ENCODE peak calls at places on chromosomes 3 and 15, in seven cellular contexts. One of them, this sample, is unnamed.

GRCh38 chr3:46006646-46007045 is 11.0 kb upstream of the FYCO1 start:
- DNase-seq in small intestine: no peak
- DNase-seq in fibroblast of lung: peak; percentile 85
- DNase-seq in HCT116: no peak
- DNase-seq in dorsolateral prefrontal cortex: no peak
- DNase-seq in psoas muscle: no peak
- DNase-seq in endodermal cell: no peak
- DNase-seq in this sample: no peak

GRCh38 chr15:46354443-46354842 is 719.6 kb downstream of the SQOR start:
- DNase-seq in small intestine: no peak
- DNase-seq in fibroblast of lung: no peak
- DNase-seq in HCT116: no peak
- DNase-seq in dorsolateral prefrontal cortex: no peak
- DNase-seq in psoas muscle: no peak
- DNase-seq in endodermal cell: peak; percentile 51
- DNase-seq in this sample: no peak

GRCh38 chr15:80977627-80978036 is 12.0 kb downstream of the MESD start:
- DNase-seq in small intestine: peak; percentile 52
- DNase-seq in fibroblast of lung: no peak
- DNase-seq in HCT116: no peak
- DNase-seq in dorsolateral prefrontal cortex: peak; percentile 63
- DNase-seq in psoas muscle: peak; percentile 69
- DNase-seq in endodermal cell: peak; percentile 93
- DNase-seq in this sample: peak; percentile 20

GRCh38 chr3:95654567-95655362 is 1159.6 kb upstream of the EPHA6 start:
- DNase-seq in small intestine: no peak
- DNase-seq in fibroblast of lung: no peak
- DNase-seq in HCT116: no peak
- DNase-seq in dorsolateral prefrontal cortex: no peak
- DNase-seq in psoas muscle: no peak
- DNase-seq in endodermal cell: no peak
- DNase-seq in this sample: no peak

GRCh38 chr15:59587085-59587826 is 24.3 kb upstream of the GCNT3 start:
- DNase-seq in small intestine: peak; percentile 95
- DNase-seq in fibroblast of lung: no peak
- DNase-seq in HCT116: peak; percentile 81
- DNase-seq in dorsolateral prefrontal cortex: no peak
- DNase-seq in psoas muscle: no peak
- DNase-seq in endodermal cell: no peak
- DNase-seq in this sample: no peak

GRCh38 chr3:197132916-197133530 is 103.4 kb upstream of the MELTF start:
- DNase-seq in small intestine: no peak
- DNase-seq in fibroblast of lung: peak; percentile 53
- DNase-seq in HCT116: no peak
- DNase-seq in dorsolateral prefrontal cortex: no peak
- DNase-seq in psoas muscle: no peak
- DNase-seq in endodermal cell: no peak
- DNase-seq in this sample: no peak

GRCh38 chr3:101970915-101971314 is 121.6 kb downstream of the NFKBIZ start:
- DNase-seq in small intestine: no peak
- DNase-seq in fibroblast of lung: no peak
- DNase-seq in HCT116: no peak
- DNase-seq in dorsolateral prefrontal cortex: no peak
- DNase-seq in psoas muscle: no peak
- DNase-seq in endodermal cell: no peak
- DNase-seq in this sample: no peak

GRCh38 chr3:129327510-129327909 is 48.8 kb downstream of the HMCES start:
- DNase-seq in small intestine: no peak
- DNase-seq in fibroblast of lung: no peak
- DNase-seq in HCT116: no peak
- DNase-seq in dorsolateral prefrontal cortex: no peak
- DNase-seq in psoas muscle: no peak
- DNase-seq in endodermal cell: no peak
- DNase-seq in this sample: no peak

GRCh38 chr3:109023656-109024254 is 70.1 kb upstream of the GUCA1C start:
- DNase-seq in small intestine: peak; percentile 58
- DNase-seq in fibroblast of lung: peak; percentile 39
- DNase-seq in HCT116: peak; percentile 27
- DNase-seq in dorsolateral prefrontal cortex: no peak
- DNase-seq in psoas muscle: no peak
- DNase-seq in endodermal cell: peak; percentile 72
- DNase-seq in this sample: peak; percentile 39

GRCh38 chr15:64991536-64992135 is 1.9 kb upstream of the SPG21 start:
- DNase-seq in small intestine: no peak
- DNase-seq in fibroblast of lung: no peak
- DNase-seq in HCT116: no peak
- DNase-seq in dorsolateral prefrontal cortex: no peak
- DNase-seq in psoas muscle: no peak
- DNase-seq in endodermal cell: no peak
- DNase-seq in this sample: no peak

GRCh38 chr3:159453036-159453435 is 535.6 kb upstream of the IL12A start:
- DNase-seq in small intestine: no peak
- DNase-seq in fibroblast of lung: no peak
- DNase-seq in HCT116: no peak
- DNase-seq in dorsolateral prefrontal cortex: no peak
- DNase-seq in psoas muscle: no peak
- DNase-seq in endodermal cell: no peak
- DNase-seq in this sample: no peak

GRCh38 chr3:23567917-23568316 is 237.8 kb upstream of the UBE2E1 start:
- DNase-seq in small intestine: no peak
- DNase-seq in fibroblast of lung: peak; percentile 97
- DNase-seq in HCT116: peak; percentile 36
- DNase-seq in dorsolateral prefrontal cortex: no peak
- DNase-seq in psoas muscle: no peak
- DNase-seq in endodermal cell: no peak
- DNase-seq in this sample: peak; percentile 99

GRCh38 chr3:181239456-181239855 is 249.9 kb upstream of the DNAJC19 start:
- DNase-seq in small intestine: no peak
- DNase-seq in fibroblast of lung: no peak
- DNase-seq in HCT116: no peak
- DNase-seq in dorsolateral prefrontal cortex: no peak
- DNase-seq in psoas muscle: no peak
- DNase-seq in endodermal cell: no peak
- DNase-seq in this sample: no peak

GRCh38 chr3:149813367-149814281 is 609 bp downstream of the RNF13 start:
- DNase-seq in small intestine: peak; percentile 30
- DNase-seq in fibroblast of lung: peak; percentile 40
- DNase-seq in HCT116: no peak
- DNase-seq in dorsolateral prefrontal cortex: no peak
- DNase-seq in psoas muscle: no peak
- DNase-seq in endodermal cell: peak; percentile 71
- DNase-seq in this sample: peak; percentile 42

GRCh38 chr3:72042397-72043211 is 257.7 kb upstream of the PROK2 start:
- DNase-seq in small intestine: no peak
- DNase-seq in fibroblast of lung: peak; percentile 95
- DNase-seq in HCT116: no peak
- DNase-seq in dorsolateral prefrontal cortex: no peak
- DNase-seq in psoas muscle: no peak
- DNase-seq in endodermal cell: peak; percentile 65
- DNase-seq in this sample: peak; percentile 11

GRCh38 chr3:130850846-130851245 is 43.0 kb upstream of the ATP2C1 start:
- DNase-seq in small intestine: no peak
- DNase-seq in fibroblast of lung: peak; percentile 6
- DNase-seq in HCT116: no peak
- DNase-seq in dorsolateral prefrontal cortex: no peak
- DNase-seq in psoas muscle: no peak
- DNase-seq in endodermal cell: no peak
- DNase-seq in this sample: no peak

GRCh38 chr3:127574880-127575878 is 15.4 kb downstream of the TPRA1 start:
- DNase-seq in small intestine: peak; percentile 92
- DNase-seq in fibroblast of lung: peak; percentile 79
- DNase-seq in HCT116: peak; percentile 71
- DNase-seq in dorsolateral prefrontal cortex: peak; percentile 90
- DNase-seq in psoas muscle: peak; percentile 83
- DNase-seq in endodermal cell: peak; percentile 94
- DNase-seq in this sample: peak; percentile 90

GRCh38 chr3:148551767-148552260 is 145.9 kb upstream of the AGTR1 start:
- DNase-seq in small intestine: no peak
- DNase-seq in fibroblast of lung: peak; percentile 4
- DNase-seq in HCT116: no peak
- DNase-seq in dorsolateral prefrontal cortex: no peak
- DNase-seq in psoas muscle: no peak
- DNase-seq in endodermal cell: no peak
- DNase-seq in this sample: peak; percentile 31

GRCh38 chr3:130480736-130481135 is 36.2 kb upstream of the COL6A6 start:
- DNase-seq in small intestine: peak; percentile 1
- DNase-seq in fibroblast of lung: peak; percentile 42
- DNase-seq in HCT116: peak; percentile 26
- DNase-seq in dorsolateral prefrontal cortex: no peak
- DNase-seq in psoas muscle: no peak
- DNase-seq in endodermal cell: peak; percentile 80
- DNase-seq in this sample: peak; percentile 28

GRCh38 chr3:152021951-152022461 is 148.6 kb downstream of the SUCNR1 start:
- DNase-seq in small intestine: no peak
- DNase-seq in fibroblast of lung: peak; percentile 70
- DNase-seq in HCT116: peak; percentile 98
- DNase-seq in dorsolateral prefrontal cortex: no peak
- DNase-seq in psoas muscle: no peak
- DNase-seq in endodermal cell: peak; percentile 48
- DNase-seq in this sample: peak; percentile 45

GRCh38 chr3:23272820-23273219 is 69.7 kb downstream of the UBE2E2 start:
- DNase-seq in small intestine: no peak
- DNase-seq in fibroblast of lung: no peak
- DNase-seq in HCT116: no peak
- DNase-seq in dorsolateral prefrontal cortex: no peak
- DNase-seq in psoas muscle: no peak
- DNase-seq in endodermal cell: no peak
- DNase-seq in this sample: no peak

GRCh38 chr15:60520041-60520824 is 41.3 kb upstream of the ICE2 start:
- DNase-seq in small intestine: no peak
- DNase-seq in fibroblast of lung: peak; percentile 52
- DNase-seq in HCT116: peak; percentile 16
- DNase-seq in dorsolateral prefrontal cortex: no peak
- DNase-seq in psoas muscle: no peak
- DNase-seq in endodermal cell: no peak
- DNase-seq in this sample: no peak

GRCh38 chr15:89360294-89360971 is 25.8 kb upstream of the POLG start:
- DNase-seq in small intestine: no peak
- DNase-seq in fibroblast of lung: no peak
- DNase-seq in HCT116: no peak
- DNase-seq in dorsolateral prefrontal cortex: no peak
- DNase-seq in psoas muscle: no peak
- DNase-seq in endodermal cell: peak; percentile 76
- DNase-seq in this sample: no peak

GRCh38 chr15:89358435-89358754 is 23.8 kb upstream of the POLG start:
- DNase-seq in small intestine: no peak
- DNase-seq in fibroblast of lung: no peak
- DNase-seq in HCT116: no peak
- DNase-seq in dorsolateral prefrontal cortex: no peak
- DNase-seq in psoas muscle: no peak
- DNase-seq in endodermal cell: no peak
- DNase-seq in this sample: no peak

GRCh38 chr15:89359471-89360293 is 25.1 kb upstream of the POLG start:
- DNase-seq in small intestine: no peak
- DNase-seq in fibroblast of lung: no peak
- DNase-seq in HCT116: no peak
- DNase-seq in dorsolateral prefrontal cortex: no peak
- DNase-seq in psoas muscle: no peak
- DNase-seq in endodermal cell: no peak
- DNase-seq in this sample: no peak

GRCh38 chr15:89356634-89357298 is 22.1 kb upstream of the POLG start:
- DNase-seq in small intestine: peak; percentile 28
- DNase-seq in fibroblast of lung: no peak
- DNase-seq in HCT116: no peak
- DNase-seq in dorsolateral prefrontal cortex: peak; percentile 68
- DNase-seq in psoas muscle: no peak
- DNase-seq in endodermal cell: no peak
- DNase-seq in this sample: no peak

GRCh38 chr15:89358755-89359439 is 24.3 kb upstream of the POLG start:
- DNase-seq in small intestine: peak; percentile 72
- DNase-seq in fibroblast of lung: peak; percentile 54
- DNase-seq in HCT116: peak; percentile 59
- DNase-seq in dorsolateral prefrontal cortex: peak; percentile 72
- DNase-seq in psoas muscle: peak; percentile 73
- DNase-seq in endodermal cell: peak; percentile 94
- DNase-seq in this sample: peak; percentile 29
- H3K4me3 ChIP-seq in small intestine: peak overlapping the region; percentile 2
- H3K4me3 ChIP-seq in fibroblast of lung: peak overlapping the region; percentile 40
- H3K4me3 ChIP-seq in HCT116: peak overlapping the region; percentile 40
- H3K4me3 ChIP-seq in dorsolateral prefrontal cortex: peak overlapping the region; percentile 57
- H3K4me3 ChIP-seq in psoas muscle: peak overlapping the region; percentile 58
- H3K4me3 ChIP-seq in endodermal cell: peak overlapping the region; percentile 56
- H3K4me3 ChIP-seq in this sample: peak overlapping the region; percentile 49

GRCh38 chr15:84601555-84601838 is 688 bp downstream of the ZSCAN2 start:
- DNase-seq in small intestine: no peak
- DNase-seq in fibroblast of lung: no peak
- DNase-seq in HCT116: no peak
- DNase-seq in dorsolateral prefrontal cortex: no peak
- DNase-seq in psoas muscle: no peak
- DNase-seq in endodermal cell: no peak
- DNase-seq in this sample: no peak
- H3K27me3 ChIP-seq in small intestine: no peaks in the 10 kb centered on the region
- H3K27me3 ChIP-seq in fibroblast of lung: no peaks in the 10 kb centered on the region
- H3K27me3 ChIP-seq in HCT116: no peaks in the 10 kb centered on the region
- H3K27me3 ChIP-seq in dorsolateral prefrontal cortex: no peaks in the 10 kb centered on the region
- H3K27me3 ChIP-seq in psoas muscle: no peaks in the 10 kb centered on the region
- H3K27me3 ChIP-seq in endodermal cell: no peaks in the 10 kb centered on the region
- H3K27me3 ChIP-seq in this sample: no peaks in the 10 kb centered on the region

GRCh38 chr3:170585008-170585936 is 603 bp downstream of the SLC7A14 start:
- DNase-seq in small intestine: no peak
- DNase-seq in fibroblast of lung: no peak
- DNase-seq in HCT116: no peak
- DNase-seq in dorsolateral prefrontal cortex: peak; percentile 33
- DNase-seq in psoas muscle: no peak
- DNase-seq in endodermal cell: peak; percentile 81
- DNase-seq in this sample: no peak

GRCh38 chr3:170584585-170585007 is 1.3 kb downstream of the SLC7A14 start:
- DNase-seq in small intestine: peak; percentile 68
- DNase-seq in fibroblast of lung: peak; percentile 56
- DNase-seq in HCT116: no peak
- DNase-seq in dorsolateral prefrontal cortex: peak; percentile 50
- DNase-seq in psoas muscle: peak; percentile 68
- DNase-seq in endodermal cell: peak; percentile 96
- DNase-seq in this sample: peak; percentile 42

GRCh38 chr3:170589113-170589512 is 3.2 kb upstream of the SLC7A14 start:
- DNase-seq in small intestine: no peak
- DNase-seq in fibroblast of lung: peak; percentile 15
- DNase-seq in HCT116: no peak
- DNase-seq in dorsolateral prefrontal cortex: no peak
- DNase-seq in psoas muscle: no peak
- DNase-seq in endodermal cell: no peak
- DNase-seq in this sample: no peak

GRCh38 chr3:170585937-170586310 is at the start of gene SLC7A14:
- DNase-seq in small intestine: no peak
- DNase-seq in fibroblast of lung: no peak
- DNase-seq in HCT116: no peak
- DNase-seq in dorsolateral prefrontal cortex: peak; percentile 73
- DNase-seq in psoas muscle: no peak
- DNase-seq in endodermal cell: peak; percentile 87
- DNase-seq in this sample: peak; percentile 4
- H3K4me3 ChIP-seq in small intestine: no peak within 1 kb of the TSS
- H3K4me3 ChIP-seq in fibroblast of lung: peak within 1 kb of the TSS; percentile 41
- H3K4me3 ChIP-seq in HCT116: no peak within 1 kb of the TSS
- H3K4me3 ChIP-seq in dorsolateral prefrontal cortex: peak within 1 kb of the TSS; percentile 70
- H3K4me3 ChIP-seq in psoas muscle: no peak within 1 kb of the TSS
- H3K4me3 ChIP-seq in endodermal cell: peak within 1 kb of the TSS; percentile 77
- H3K4me3 ChIP-seq in this sample: peak within 1 kb of the TSS; percentile 32

DNA sequence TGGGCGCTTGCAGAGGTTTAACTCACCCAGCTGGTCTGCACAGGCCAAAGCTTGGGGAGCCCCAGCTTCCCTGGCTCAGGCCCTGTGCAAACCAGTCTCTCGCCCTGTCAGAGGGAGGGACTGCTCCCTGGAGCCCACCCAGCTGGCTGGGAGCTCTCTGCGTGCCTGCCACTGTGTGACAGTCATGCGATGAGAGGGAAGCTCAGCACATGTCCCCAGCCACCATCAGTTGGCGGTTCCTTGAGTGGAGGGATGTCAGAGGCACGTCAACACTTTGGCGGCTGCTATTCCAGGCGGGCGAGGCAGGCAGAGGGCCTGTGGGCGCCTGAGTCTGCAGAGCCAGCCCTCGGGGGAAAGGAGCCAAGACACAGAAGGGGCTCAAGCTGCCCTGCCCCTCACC is 324.6 kb downstream of the UACA start:
- DNase-seq in small intestine: no peak
- DNase-seq in fibroblast of lung: no peak
- DNase-seq in HCT116: no peak
- DNase-seq in dorsolateral prefrontal cortex: no peak
- DNase-seq in psoas muscle: peak; percentile 27
- DNase-seq in endodermal cell: no peak
- DNase-seq in this sample: no peak
- H3K27me3 ChIP-seq in small intestine: no peaks in the 10 kb centered on the region
- H3K27me3 ChIP-seq in fibroblast of lung: peaks cover 26% of the 10 kb centered on the region
- H3K27me3 ChIP-seq in HCT116: peaks cover 21% of the 10 kb centered on the region
- H3K27me3 ChIP-seq in dorsolateral prefrontal cortex: peaks cover 4% of the 10 kb centered on the region
- H3K27me3 ChIP-seq in psoas muscle: peaks cover 15% of the 10 kb centered on the region
- H3K27me3 ChIP-seq in endodermal cell: peaks cover 31% of the 10 kb centered on the region
- H3K27me3 ChIP-seq in this sample: peaks cover 51% of the 10 kb centered on the region

This sample was measured in brain microvascular endothelial cell.